ENCODE peak calls at places on chromosome 7, in seven cellular contexts. U is lung, E is mucosa of descending colon, Q is NCI-H1694 treated with DMSO at 0.1 percent for 48 hours, N is Kasumi-1, J is breast epithelium, T is mesendoderm. O is an unnamed sample.

GRCh38 chr7:153022796-153023592 is 263.4 kb downstream of the ACTR3B start:
- DNase-seq in E (no peak), N (no peak), U (no peak), T (peak; percentile 7), J (no peak), Q (no peak), O (no peak)

GRCh38 chr7:11485626-11486025 is 346.4 kb downstream of the THSD7A start:
- DNase-seq in N (no peak), U (no peak), J (no peak), Q (no peak), T (no peak), E (no peak), O (no peak)

GRCh38 chr7:90988996-90989765 is 275.1 kb upstream of the FZD1 start:
- DNase-seq in J (no peak), N (no peak), U (no peak), Q (no peak), T (no peak), E (no peak), O (no peak)

GRCh38 chr7:92135100-92135429 is 788 bp upstream of the CYP51A1 start:
- DNase-seq in Q (peak; percentile 58), E (no peak), N (peak; percentile 50), U (peak; percentile 31), J (no peak), T (no peak), O (peak; percentile 47)

GRCh38 chr7:116492654-116493109 is 6.9 kb upstream of the CAV2 start:
- DNase-seq in E (no peak), J (no peak), U (no peak), N (no peak), Q (no peak), T (no peak), O (no peak)

GRCh38 chr7:19146699-19147098 is 1.5 kb upstream of the FERD3L start:
- DNase-seq in J (no peak), N (peak; percentile 3), U (no peak), Q (no peak), T (peak; percentile 51), E (no peak), O (peak; percentile 60)

GRCh38 chr7:87359366-87359765 is 13.9 kb downstream of the CROT start:
- DNase-seq in J (no peak), E (no peak), N (no peak), T (no peak), U (no peak), Q (no peak), O (peak; percentile 83)

GRCh38 chr7:44083796-44084195 is 1.5 kb upstream of the POLM start:
- DNase-seq in E (peak; percentile 16), J (no peak), T (no peak), U (no peak), N (no peak), Q (no peak), O (no peak)

GRCh38 chr7:19725770-19726169 is 16.9 kb upstream of the POLR1F start:
- DNase-seq in T (no peak), N (no peak), J (no peak), E (no peak), U (no peak), Q (no peak), O (no peak)

GRCh38 chr7:145497911-145498525 is 618.6 kb upstream of the CNTNAP2 start:
- DNase-seq in U (no peak), N (no peak), Q (no peak), T (no peak), E (no peak), J (no peak), O (no peak)

GRCh38 chr7:16589895-16590294 is 55.7 kb downstream of the ANKMY2 start:
- DNase-seq in Q (no peak), U (no peak), J (no peak), N (no peak), E (no peak), T (no peak), O (no peak)

GRCh38 chr7:128104109-128104742 is 73.0 kb upstream of the LRRC4 start:
- DNase-seq in T (no peak), E (no peak), U (no peak), Q (no peak), J (no peak), N (peak; percentile 18), O (no peak)

GRCh38 chr7:51121945-51122425 is 194.6 kb downstream of the COBL start:
- DNase-seq in Q (no peak), E (no peak), T (peak; percentile 71), U (no peak), N (no peak), J (no peak), O (no peak)

GRCh38 chr7:41617987-41618386 is 84.9 kb downstream of the INHBA start:
- DNase-seq in T (no peak), U (no peak), J (no peak), E (no peak), Q (no peak), N (no peak), O (no peak)

GRCh38 chr7:51477323-51477722 is 160.7 kb upstream of the COBL start:
- DNase-seq in Q (no peak), U (no peak), N (no peak), T (no peak), J (no peak), E (no peak), O (no peak)

GRCh38 chr7:106775552-106775936 is 89.5 kb upstream of the PIK3CG start:
- DNase-seq in T (peak; percentile 7), U (no peak), Q (no peak), J (no peak), E (no peak), N (no peak), O (peak; percentile 80)

GRCh38 chr7:94123136-94123535 is 119.0 kb upstream of the BET1 start:
- DNase-seq in J (no peak), E (no peak), T (no peak), Q (no peak), N (no peak), U (no peak), O (no peak)

GRCh38 chr7:44127161-44127560 is 3.8 kb upstream of the POLD2 start:
- DNase-seq in E (no peak), J (no peak), T (no peak), Q (no peak), N (no peak), U (no peak), O (no peak)

GRCh38 chr7:74482629-74483401 is 29.1 kb downstream of the GTF2IRD1 start:
- DNase-seq in E (no peak), T (peak; percentile 86), U (no peak), Q (no peak), N (no peak), J (no peak), O (peak; percentile 84)

GRCh38 chr7:126791306-126791705 is 461.4 kb downstream of the GRM8 start:
- DNase-seq in T (no peak), N (no peak), E (no peak), J (no peak), Q (no peak), U (no peak), O (peak; percentile 54)

GRCh38 chr7:13282377-13282980 is 595.0 kb downstream of the ARL4A start:
- DNase-seq in N (no peak), E (no peak), J (no peak), Q (peak; percentile 59), U (no peak), T (peak; percentile 11), O (peak; percentile 52)

GRCh38 chr7:142412551-142413193 is 154.8 kb upstream of the PRSS58 start:
- DNase-seq in E (no peak), U (no peak), J (no peak), T (peak; percentile 91), Q (no peak), N (peak; percentile 68), O (peak; percentile 69)

GRCh38 chr7:45874408-45875131 is 1.7 kb upstream of the CCDC201 start:
- DNase-seq in U (no peak), J (no peak), E (no peak), T (no peak), N (no peak), Q (no peak), O (peak; percentile 70)

GRCh38 chr7:141208539-141208938 is 134.7 kb downstream of the TMEM178B start:
- DNase-seq in T (peak; percentile 27), E (no peak), U (peak; percentile 34), Q (no peak), N (no peak), J (no peak), O (peak; percentile 2)

GRCh38 chr7:148014473-148014872 is 576.1 kb upstream of the C7orf33 start:
- DNase-seq in T (no peak), J (no peak), N (no peak), E (no peak), Q (no peak), U (no peak), O (peak; percentile 15)

GRCh38 chr7:66529889-66530615 is 98.6 kb upstream of the KCTD7 start:
- DNase-seq in E (no peak), T (peak; percentile 79), U (no peak), N (no peak), Q (no peak), J (no peak), O (no peak)

GRCh38 chr7:151168022-151168786 is 710 bp upstream of the GBX1 start:
- DNase-seq in J (no peak), T (peak; percentile 60), E (peak; percentile 66), N (peak; percentile 37), U (no peak), Q (peak; percentile 33), O (peak; percentile 32)

GRCh38 chr7:126940723-126941307 is 311.9 kb downstream of the GRM8 start:
- DNase-seq in Q (no peak), T (no peak), E (no peak), U (no peak), J (no peak), N (no peak), O (peak; percentile 4)

GRCh38 chr7:79666472-79666871 is 213.0 kb upstream of the MAGI2 start:
- DNase-seq in E (no peak), N (no peak), J (no peak), Q (no peak), U (no peak), T (no peak), O (no peak)

GRCh38 chr7:13333351-13333750 is 645.9 kb downstream of the ARL4A start:
- DNase-seq in U (no peak), E (no peak), Q (no peak), N (no peak), T (no peak), J (no peak), O (no peak)

GRCh38 chr7:142800103-142800502 is 29.3 kb downstream of the PRSS2 start:
- DNase-seq in J (no peak), N (no peak), U (no peak), E (no peak), T (no peak), Q (no peak), O (no peak)